ENCODE peak calls at places on chromosomes 6 and 20, in ten cellular contexts. One of them, this sample, is unnamed.

GRCh38 chr6:36563237-36563927 is 16.1 kb upstream of the STK38 start:
- DNase-seq in spleen: no peak
- DNase-seq in stomach: no peak
- DNase-seq in SK-N-SH: no peak
- DNase-seq in transverse colon: no peak
- DNase-seq in Panc1: no peak
- DNase-seq in sigmoid colon: no peak
- DNase-seq in HCT116: no peak
- DNase-seq in SK-N-MC: no peak
- DNase-seq in H1: no peak
- DNase-seq in this sample: no peak

GRCh38 chr6:116695398-116695797 is 14.4 kb downstream of the KPNA5 start:
- DNase-seq in spleen: no peak
- DNase-seq in stomach: no peak
- DNase-seq in SK-N-SH: no peak
- DNase-seq in transverse colon: no peak
- DNase-seq in Panc1: no peak
- DNase-seq in sigmoid colon: no peak
- DNase-seq in HCT116: no peak
- DNase-seq in SK-N-MC: no peak
- DNase-seq in H1: no peak
- DNase-seq in this sample: no peak

GRCh38 chr6:156280131-156280530 is 497.0 kb upstream of the ARID1B start:
- DNase-seq in spleen: no peak
- DNase-seq in stomach: no peak
- DNase-seq in SK-N-SH: peak; percentile 50
- DNase-seq in transverse colon: no peak
- DNase-seq in Panc1: no peak
- DNase-seq in sigmoid colon: no peak
- DNase-seq in HCT116: no peak
- DNase-seq in SK-N-MC: no peak
- DNase-seq in H1: no peak
- DNase-seq in this sample: no peak

GRCh38 chr20:7773511-7773910 is 166.7 kb downstream of the HAO1 start:
- DNase-seq in spleen: no peak
- DNase-seq in stomach: no peak
- DNase-seq in SK-N-SH: no peak
- DNase-seq in transverse colon: no peak
- DNase-seq in Panc1: no peak
- DNase-seq in sigmoid colon: no peak
- DNase-seq in HCT116: no peak
- DNase-seq in SK-N-MC: no peak
- DNase-seq in H1: no peak
- DNase-seq in this sample: no peak

GRCh38 chr20:64179805-64180204 is 15.6 kb downstream of the MYT1 start:
- DNase-seq in spleen: no peak
- DNase-seq in stomach: no peak
- DNase-seq in SK-N-SH: no peak
- DNase-seq in transverse colon: no peak
- DNase-seq in Panc1: no peak
- DNase-seq in sigmoid colon: no peak
- DNase-seq in HCT116: no peak
- DNase-seq in SK-N-MC: no peak
- DNase-seq in H1: no peak
- DNase-seq in this sample: no peak

GRCh38 chr6:33868143-33868542 is 64.3 kb upstream of the MLN start:
- DNase-seq in spleen: no peak
- DNase-seq in stomach: no peak
- DNase-seq in SK-N-SH: no peak
- DNase-seq in transverse colon: no peak
- DNase-seq in Panc1: no peak
- DNase-seq in sigmoid colon: no peak
- DNase-seq in HCT116: no peak
- DNase-seq in SK-N-MC: no peak
- DNase-seq in H1: no peak
- DNase-seq in this sample: no peak

GRCh38 chr6:167153523-167153959 is 4.2 kb downstream of the GPR31 start:
- DNase-seq in spleen: peak; percentile 54
- DNase-seq in stomach: no peak
- DNase-seq in SK-N-SH: no peak
- DNase-seq in transverse colon: peak; percentile 27
- DNase-seq in Panc1: no peak
- DNase-seq in sigmoid colon: no peak
- DNase-seq in HCT116: no peak
- DNase-seq in SK-N-MC: no peak
- DNase-seq in H1: no peak
- DNase-seq in this sample: no peak

GRCh38 chr6:13769034-13769654 is 45.2 kb downstream of the MCUR1 start:
- DNase-seq in spleen: no peak
- DNase-seq in stomach: peak; percentile 22
- DNase-seq in SK-N-SH: no peak
- DNase-seq in transverse colon: no peak
- DNase-seq in Panc1: no peak
- DNase-seq in sigmoid colon: no peak
- DNase-seq in HCT116: no peak
- DNase-seq in SK-N-MC: no peak
- DNase-seq in H1: no peak
- DNase-seq in this sample: no peak

GRCh38 chr6:14728396-14729024 is 517.4 kb upstream of the JARID2 start:
- DNase-seq in spleen: peak; percentile 81
- DNase-seq in stomach: no peak
- DNase-seq in SK-N-SH: no peak
- DNase-seq in transverse colon: peak; percentile 38
- DNase-seq in Panc1: no peak
- DNase-seq in sigmoid colon: peak; percentile 85
- DNase-seq in HCT116: no peak
- DNase-seq in SK-N-MC: no peak
- DNase-seq in H1: no peak
- DNase-seq in this sample: no peak

GRCh38 chr6:93419304-93420162 is at the start of gene EPHA7:
- DNase-seq in spleen: peak; percentile 90
- DNase-seq in stomach: peak; percentile 80
- DNase-seq in SK-N-SH: peak; percentile 96
- DNase-seq in transverse colon: peak; percentile 88
- DNase-seq in Panc1: peak; percentile 86
- DNase-seq in sigmoid colon: peak; percentile 97
- DNase-seq in HCT116: no peak
- DNase-seq in SK-N-MC: peak; percentile 72
- DNase-seq in H1: peak; percentile 94
- DNase-seq in this sample: no peak

GRCh38 chr6:22432060-22432459 is 135.2 kb upstream of the PRL start:
- DNase-seq in spleen: no peak
- DNase-seq in stomach: no peak
- DNase-seq in SK-N-SH: no peak
- DNase-seq in transverse colon: no peak
- DNase-seq in Panc1: no peak
- DNase-seq in sigmoid colon: no peak
- DNase-seq in HCT116: no peak
- DNase-seq in SK-N-MC: no peak
- DNase-seq in H1: no peak
- DNase-seq in this sample: no peak
- H3K9me3 ChIP-seq in spleen: no peaks in the 10 kb centered on the region
- H3K9me3 ChIP-seq in stomach: no peaks in the 10 kb centered on the region
- H3K9me3 ChIP-seq in SK-N-SH: no peaks in the 10 kb centered on the region
- H3K9me3 ChIP-seq in transverse colon: no peaks in the 10 kb centered on the region
- H3K9me3 ChIP-seq in Panc1: no peaks in the 10 kb centered on the region
- H3K9me3 ChIP-seq in sigmoid colon: no peaks in the 10 kb centered on the region
- H3K9me3 ChIP-seq in HCT116: no peaks in the 10 kb centered on the region
- H3K9me3 ChIP-seq in SK-N-MC: no peaks in the 10 kb centered on the region
- H3K9me3 ChIP-seq in H1: no peaks in the 10 kb centered on the region
- H3K9me3 ChIP-seq in this sample: no peaks in the 10 kb centered on the region

GRCh38 chr6:110476046-110476849 is at the start of gene SLC22A16:
- DNase-seq in spleen: peak; percentile 83
- DNase-seq in stomach: no peak
- DNase-seq in SK-N-SH: peak; percentile 74
- DNase-seq in transverse colon: no peak
- DNase-seq in Panc1: no peak
- DNase-seq in sigmoid colon: no peak
- DNase-seq in HCT116: no peak
- DNase-seq in SK-N-MC: no peak
- DNase-seq in H1: no peak
- DNase-seq in this sample: peak; percentile 18

GRCh38 chr6:110475255-110475654 is 1.2 kb downstream of the SLC22A16 start:
- DNase-seq in spleen: peak; percentile 79
- DNase-seq in stomach: no peak
- DNase-seq in SK-N-SH: no peak
- DNase-seq in transverse colon: no peak
- DNase-seq in Panc1: no peak
- DNase-seq in sigmoid colon: no peak
- DNase-seq in HCT116: no peak
- DNase-seq in SK-N-MC: no peak
- DNase-seq in H1: no peak
- DNase-seq in this sample: peak; percentile 44

GRCh38 chr6:110472739-110473138 is 3.7 kb downstream of the SLC22A16 start:
- DNase-seq in spleen: no peak
- DNase-seq in stomach: no peak
- DNase-seq in SK-N-SH: no peak
- DNase-seq in transverse colon: no peak
- DNase-seq in Panc1: no peak
- DNase-seq in sigmoid colon: no peak
- DNase-seq in HCT116: no peak
- DNase-seq in SK-N-MC: no peak
- DNase-seq in H1: no peak
- DNase-seq in this sample: peak; percentile 74

GRCh38 chr6:110471966-110472365 is 4.4 kb downstream of the SLC22A16 start:
- DNase-seq in spleen: no peak
- DNase-seq in stomach: no peak
- DNase-seq in SK-N-SH: no peak
- DNase-seq in transverse colon: no peak
- DNase-seq in Panc1: no peak
- DNase-seq in sigmoid colon: no peak
- DNase-seq in HCT116: no peak
- DNase-seq in SK-N-MC: no peak
- DNase-seq in H1: no peak
- DNase-seq in this sample: no peak

GRCh38 chr6:110474500-110474899 is 1.9 kb downstream of the SLC22A16 start:
- DNase-seq in spleen: no peak
- DNase-seq in stomach: no peak
- DNase-seq in SK-N-SH: no peak
- DNase-seq in transverse colon: no peak
- DNase-seq in Panc1: no peak
- DNase-seq in sigmoid colon: no peak
- DNase-seq in HCT116: no peak
- DNase-seq in SK-N-MC: no peak
- DNase-seq in H1: no peak
- DNase-seq in this sample: peak; percentile 27
- TF ChIP-seq POLR2AphosphoS5 in spleen: no peak
- TF ChIP-seq POLR2AphosphoS5 in stomach: no peak
- TF ChIP-seq POLR2AphosphoS5 in SK-N-SH: no peak
- TF ChIP-seq POLR2AphosphoS5 in transverse colon: no peak
- TF ChIP-seq POLR2AphosphoS5 in Panc1: no peak
- TF ChIP-seq POLR2AphosphoS5 in sigmoid colon: no peak
- TF ChIP-seq POLR2AphosphoS5 in HCT116: no peak
- TF ChIP-seq POLR2AphosphoS5 in SK-N-MC: no peak
- TF ChIP-seq POLR2AphosphoS5 in H1: no peak
- TF ChIP-seq POLR2AphosphoS5 in this sample: no peak

GRCh38 chr6:345747-346388 is 45.7 kb upstream of the IRF4 start:
- DNase-seq in spleen: peak; percentile 66
- DNase-seq in stomach: no peak
- DNase-seq in SK-N-SH: no peak
- DNase-seq in transverse colon: no peak
- DNase-seq in Panc1: no peak
- DNase-seq in sigmoid colon: no peak
- DNase-seq in HCT116: no peak
- DNase-seq in SK-N-MC: no peak
- DNase-seq in H1: no peak
- DNase-seq in this sample: no peak
- H3K9me3 ChIP-seq in spleen: no peaks in the 10 kb centered on the region
- H3K9me3 ChIP-seq in stomach: no peaks in the 10 kb centered on the region
- H3K9me3 ChIP-seq in SK-N-SH: no peaks in the 10 kb centered on the region
- H3K9me3 ChIP-seq in transverse colon: no peaks in the 10 kb centered on the region
- H3K9me3 ChIP-seq in Panc1: no peaks in the 10 kb centered on the region
- H3K9me3 ChIP-seq in sigmoid colon: no peaks in the 10 kb centered on the region
- H3K9me3 ChIP-seq in HCT116: peaks cover 15% of the 10 kb centered on the region
- H3K9me3 ChIP-seq in SK-N-MC: no peaks in the 10 kb centered on the region
- H3K9me3 ChIP-seq in H1: peaks cover 82% of the 10 kb centered on the region
- H3K9me3 ChIP-seq in this sample: no peaks in the 10 kb centered on the region

GRCh38 chr6:17486680-17487079 is 93.3 kb downstream of the CAP2 start:
- DNase-seq in spleen: no peak
- DNase-seq in stomach: no peak
- DNase-seq in SK-N-SH: no peak
- DNase-seq in transverse colon: no peak
- DNase-seq in Panc1: no peak
- DNase-seq in sigmoid colon: no peak
- DNase-seq in HCT116: no peak
- DNase-seq in SK-N-MC: no peak
- DNase-seq in H1: no peak
- DNase-seq in this sample: no peak
- TF ChIP-seq POLR2AphosphoS5 in spleen: no peak
- TF ChIP-seq POLR2AphosphoS5 in stomach: no peak
- TF ChIP-seq POLR2AphosphoS5 in SK-N-SH: no peak
- TF ChIP-seq POLR2AphosphoS5 in transverse colon: no peak
- TF ChIP-seq POLR2AphosphoS5 in Panc1: no peak
- TF ChIP-seq POLR2AphosphoS5 in sigmoid colon: no peak
- TF ChIP-seq POLR2AphosphoS5 in HCT116: no peak
- TF ChIP-seq POLR2AphosphoS5 in SK-N-MC: no peak
- TF ChIP-seq POLR2AphosphoS5 in H1: no peak
- TF ChIP-seq POLR2AphosphoS5 in this sample: no peak

DNA sequence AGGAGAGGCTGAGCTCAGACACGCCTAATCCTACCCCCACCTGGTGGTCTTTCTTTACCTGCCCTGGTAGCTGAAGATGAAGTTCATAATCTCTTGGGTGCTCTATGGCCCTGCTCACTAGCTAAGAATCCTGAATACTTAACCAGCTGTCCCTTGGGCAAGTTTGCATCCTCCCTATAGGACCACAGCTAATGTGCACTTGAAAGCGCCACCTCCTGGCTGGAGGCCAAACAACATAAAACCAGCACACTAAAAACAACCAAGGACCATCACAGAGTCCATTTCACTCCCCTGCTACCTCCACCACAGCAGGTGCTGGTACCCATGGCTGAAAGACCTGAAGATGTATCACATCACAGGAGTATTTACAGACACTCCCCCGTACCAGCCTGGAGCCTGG is 155.5 kb upstream of the SLC24A3 start:
- DNase-seq in spleen: no peak
- DNase-seq in stomach: no peak
- DNase-seq in SK-N-SH: no peak
- DNase-seq in transverse colon: no peak
- DNase-seq in Panc1: no peak
- DNase-seq in sigmoid colon: no peak
- DNase-seq in HCT116: no peak
- DNase-seq in SK-N-MC: no peak
- DNase-seq in H1: no peak
- DNase-seq in this sample: no peak
- H3K9me3 ChIP-seq in spleen: peaks cover 28% of the 10 kb centered on the region
- H3K9me3 ChIP-seq in stomach: peaks cover 15% of the 10 kb centered on the region
- H3K9me3 ChIP-seq in SK-N-SH: peaks cover 5% of the 10 kb centered on the region
- H3K9me3 ChIP-seq in transverse colon: peaks cover 17% of the 10 kb centered on the region
- H3K9me3 ChIP-seq in Panc1: no peaks in the 10 kb centered on the region
- H3K9me3 ChIP-seq in sigmoid colon: peaks cover 5% of the 10 kb centered on the region
- H3K9me3 ChIP-seq in HCT116: no peaks in the 10 kb centered on the region
- H3K9me3 ChIP-seq in SK-N-MC: peaks cover 7% of the 10 kb centered on the region
- H3K9me3 ChIP-seq in H1: peaks cover 5% of the 10 kb centered on the region
- H3K9me3 ChIP-seq in this sample: peaks cover 3% of the 10 kb centered on the region

This sample was measured in vagina.